ENCODE peak calls at places on chromosomes 11 and 22, in seven cellular contexts. Z is cardiac muscle cell, O is HL-60, Q is NCI-H82, M is activated gamma-delta T cell, U is AG04450, A is G401. B is an unnamed sample.

GRCh38 chr11:27497911-27498310 is 8.7 kb downstream of the LIN7C start:
- DNase-seq in Z (no peak), O (no peak), Q (no peak), M (no peak), U (no peak), A (no peak), B (no peak)

GRCh38 chr11:62931501-62932278 is 10.5 kb upstream of the CHRM1 start:
- DNase-seq in Z (no peak), O (no peak), Q (peak), M (no peak), U (no peak), A (no peak), B (no peak)

GRCh38 chr11:130650456-130651068 is 202.1 kb downstream of the ADAMTS15 start:
- DNase-seq in Z (no peak), O (no peak), Q (no peak), M (no peak), U (no peak), A (no peak), B (no peak)

GRCh38 chr11:28338371-28338770 is 230.2 kb downstream of the METTL15 start:
- DNase-seq in Z (no peak), O (no peak), Q (no peak), M (no peak), U (no peak), A (no peak), B (no peak)

GRCh38 chr11:19929147-19929546 is 216.5 kb downstream of the NAV2 start:
- DNase-seq in Z (no peak), O (no peak), Q (no peak), M (no peak), U (no peak), A (no peak), B (no peak)

GRCh38 chr11:107682182-107682971 is 29.5 kb downstream of the SLN start:
- DNase-seq in Z (no peak), O (no peak), Q (no peak), M (no peak), U (no peak), A (no peak), B (no peak)

GRCh38 chr11:86811637-86812321 is 11.4 kb downstream of the PRSS23 start:
- DNase-seq in Z (no peak), O (no peak), Q (no peak), M (no peak), U (peak), A (no peak), B (no peak)

GRCh38 chr11:72307439-72307838 is 63.5 kb upstream of the PHOX2A start:
- DNase-seq in Z (no peak), O (no peak), Q (peak), M (no peak), U (no peak), A (no peak), B (no peak)

GRCh38 chr11:57342702-57343101 is 4.5 kb downstream of the P2RX3 start:
- DNase-seq in Z (no peak), O (no peak), Q (no peak), M (no peak), U (no peak), A (no peak), B (no peak)

GRCh38 chr11:94245121-94245520 is 59.3 kb upstream of the IZUMO1R start:
- DNase-seq in Z (no peak), O (no peak), Q (no peak), M (no peak), U (no peak), A (no peak), B (no peak)

GRCh38 chr11:113341388-113342165 is 27.2 kb downstream of the TTC12 start:
- DNase-seq in Z (no peak), O (no peak), Q (no peak), M (no peak), U (no peak), A (no peak), B (no peak)

GRCh38 chr11:81165164-81165563 is 1568.5 kb downstream of the FAM181B start:
- DNase-seq in Z (peak), O (no peak), Q (peak), M (no peak), U (no peak), A (no peak), B (no peak)

GRCh38 chr11:3201112-3201581 is 17.5 kb downstream of the MRGPRG start:
- DNase-seq in Z (no peak), O (no peak), Q (no peak), M (no peak), U (no peak), A (no peak), B (no peak)

GRCh38 chr11:61830318-61831105 is 2.4 kb downstream of the FADS2 start:
- DNase-seq in Z (no peak), O (no peak), Q (no peak), M (no peak), U (no peak), A (no peak), B (no peak)

GRCh38 chr11:9619971-9620370 is 43.9 kb upstream of the SWAP70 start:
- DNase-seq in Z (no peak), O (no peak), Q (no peak), M (no peak), U (no peak), A (no peak), B (no peak)

GRCh38 chr11:59106363-59107336 is at the start of gene FAM111B:
- DNase-seq in Z (peak), O (peak), Q (peak), M (peak), U (peak), A (peak), B (peak)

GRCh38 chr11:113273720-113274119 is 40.7 kb upstream of the TTC12 start:
- DNase-seq in Z (no peak), O (no peak), Q (peak), M (no peak), U (no peak), A (no peak), B (no peak)

GRCh38 chr11:14585438-14585837 is 58.2 kb upstream of the PDE3B start:
- DNase-seq in Z (no peak), O (no peak), Q (peak), M (no peak), U (no peak), A (peak), B (peak)

GRCh38 chr22:50136431-50137047 is 34.0 kb upstream of the PANX2 start:
- DNase-seq in Z (peak), O (no peak), Q (no peak), M (no peak), U (no peak), A (no peak), B (peak)

GRCh38 chr11:130782361-130783221 is 133.7 kb downstream of the SNX19 start:
- DNase-seq in Z (no peak), O (no peak), Q (no peak), M (no peak), U (no peak), A (no peak), B (no peak)

GRCh38 chr22:30416843-30417242 is 8.7 kb upstream of the MTFP1 start:
- DNase-seq in Z (no peak), O (no peak), Q (no peak), M (no peak), U (no peak), A (no peak), B (no peak)

GRCh38 chr11:61730222-61730994 is 22.0 kb upstream of the MYRF start:
- DNase-seq in Z (no peak), O (no peak), Q (no peak), M (no peak), U (no peak), A (no peak), B (no peak)

GRCh38 chr11:106442032-106442431 is 364.6 kb downstream of the AASDHPPT start:
- DNase-seq in Z (no peak), O (no peak), Q (no peak), M (no peak), U (no peak), A (no peak), B (no peak)

GRCh38 chr11:91248199-91248807 is 976.3 kb upstream of the FAT3 start:
- DNase-seq in Z (peak), O (peak), Q (peak), M (no peak), U (peak), A (peak), B (peak)

GRCh38 chr11:41201156-41201555 is 258.3 kb downstream of the LRRC4C start:
- DNase-seq in Z (peak), O (peak), Q (peak), M (no peak), U (no peak), A (peak), B (peak)

GRCh38 chr11:94455861-94456260 is 37.8 kb downstream of the MRE11 start:
- DNase-seq in Z (no peak), O (no peak), Q (no peak), M (no peak), U (no peak), A (no peak), B (no peak)

GRCh38 chr11:95520361-95520760 is 269.2 kb downstream of the FAM76B start:
- DNase-seq in Z (no peak), O (no peak), Q (no peak), M (no peak), U (no peak), A (no peak), B (no peak)

GRCh38 chr11:76674517-76675400 is 4.2 kb upstream of the LRRC32 start:
- DNase-seq in Z (peak), O (no peak), Q (no peak), M (no peak), U (no peak), A (no peak), B (no peak)

B was measured in SK-N-MC.